ENCODE peak calls at places on chromosomes 11 and 22, in six cellular contexts. M, H, E, W, F and I are unnamed samples.

GRCh38 chr11:27699242-27699925 is 871 bp downstream of the BDNF start:
- DNase-seq in M (peak; percentile 60), H (peak; percentile 47), E (no peak), W (no peak), F (no peak), I (no peak)

GRCh38 chr22:23836692-23837495 is 1.9 kb downstream of the DERL3 start:
- DNase-seq in M (no peak), H (peak; percentile 23), E (no peak), W (no peak), F (no peak), I (no peak)

GRCh38 chr22:27386186-27386585 is 415.4 kb downstream of the MN1 start:
- DNase-seq in M (no peak), H (no peak), E (no peak), W (no peak), F (no peak), I (no peak)

GRCh38 chr11:83120328-83120727 is 36.6 kb upstream of the PCF11 start:
- DNase-seq in M (no peak), H (no peak), E (no peak), W (no peak), F (no peak), I (no peak)

GRCh38 chr11:63017306-63017974 is 1.8 kb upstream of the SLC22A8 start:
- DNase-seq in M (no peak), H (peak; percentile 89), E (no peak), W (no peak), F (no peak), I (no peak)

GRCh38 chr11:102950622-102951081 is 4.9 kb downstream of the MMP13 start:
- DNase-seq in M (no peak), H (no peak), E (no peak), W (no peak), F (no peak), I (no peak)

GRCh38 chr22:43473441-43473840 is 61.6 kb downstream of the MPPED1 start:
- DNase-seq in M (no peak), H (no peak), E (no peak), W (no peak), F (no peak), I (no peak)

GRCh38 chr11:130054966-130055365 is 14.7 kb upstream of the APLP2 start:
- DNase-seq in M (no peak), H (no peak), E (no peak), W (no peak), F (no peak), I (no peak)

GRCh38 chr11:77883775-77884174 is 62.8 kb downstream of the AAMDC start:
- DNase-seq in M (no peak), H (no peak), E (no peak), W (no peak), F (no peak), I (no peak)

GRCh38 chr22:48153726-48154125 is 1391.3 kb downstream of the TBC1D22A start:
- DNase-seq in M (no peak), H (no peak), E (no peak), W (no peak), F (no peak), I (no peak)

GRCh38 chr11:44983786-44984185 is 33.1 kb upstream of the TP53I11 start:
- DNase-seq in M (no peak), H (no peak), E (no peak), W (no peak), F (no peak), I (no peak)

GRCh38 chr11:11735586-11735985 is 106.2 kb upstream of the USP47 start:
- DNase-seq in M (no peak), H (no peak), E (no peak), W (no peak), F (no peak), I (no peak)

GRCh38 chr11:133388975-133389568 is 143.2 kb downstream of the OPCML start:
- DNase-seq in M (no peak), H (no peak), E (no peak), W (no peak), F (no peak), I (peak; percentile 19)

GRCh38 chr11:17258670-17259069 is 17.9 kb upstream of the NUCB2 start:
- DNase-seq in M (no peak), H (no peak), E (peak; percentile 35), W (no peak), F (no peak), I (no peak)

GRCh38 chr11:126339866-126340434 is 15.5 kb upstream of the ST3GAL4 start:
- DNase-seq in M (no peak), H (no peak), E (no peak), W (no peak), F (no peak), I (no peak)

GRCh38 chr11:130448416-130449068 is at the start of gene ADAMTS15:
- DNase-seq in M (peak; percentile 87), H (peak; percentile 81), E (no peak), W (peak; percentile 9), F (no peak), I (no peak)

GRCh38 chr22:50620861-50621490 is 7.0 kb downstream of the ARSA start:
- DNase-seq in M (no peak), H (no peak), E (no peak), W (peak; percentile 25), F (no peak), I (no peak)

GRCh38 chr22:40193429-40194421 is 16.0 kb downstream of the TNRC6B start:
- DNase-seq in M (peak; percentile 63), H (no peak), E (no peak), W (no peak), F (no peak), I (no peak)

GRCh38 chr11:77071077-77071476 is 4.3 kb downstream of the CAPN5 start:
- DNase-seq in M (no peak), H (no peak), E (no peak), W (no peak), F (no peak), I (no peak)

GRCh38 chr11:124762077-124762623 is at the start of gene ESAM:
- DNase-seq in M (peak; percentile 64), H (peak; percentile 85), E (peak; percentile 93), W (no peak), F (peak; percentile 84), I (peak; percentile 76)

GRCh38 chr22:47586946-47587345 is 824.5 kb downstream of the TBC1D22A start:
- DNase-seq in M (no peak), H (no peak), E (no peak), W (no peak), F (no peak), I (no peak)

GRCh38 chr11:108593910-108594434 is 404 bp upstream of the EXPH5 start:
- DNase-seq in M (no peak), H (peak; percentile 23), E (no peak), W (no peak), F (no peak), I (no peak)

GRCh38 chr11:10771457-10771856 is 20.4 kb downstream of the CTR9 start:
- DNase-seq in M (no peak), H (no peak), E (no peak), W (no peak), F (no peak), I (no peak)

GRCh38 chr11:2812371-2812991 is 73.1 kb downstream of the CDKN1C start:
- DNase-seq in M (no peak), H (no peak), E (no peak), W (no peak), F (no peak), I (no peak)

GRCh38 chr11:1367721-1368120 is 22.0 kb upstream of the BRSK2 start:
- DNase-seq in M (no peak), H (peak; percentile 9), E (no peak), W (no peak), F (no peak), I (no peak)

GRCh38 chr11:9884601-9885000 is 220.7 kb downstream of the SWAP70 start:
- DNase-seq in M (no peak), H (no peak), E (no peak), W (no peak), F (no peak), I (no peak)

GRCh38 chr11:11306855-11307254 is 46.2 kb downstream of the CSNK2A3 start:
- DNase-seq in M (no peak), H (no peak), E (no peak), W (no peak), F (no peak), I (no peak)

GRCh38 chr22:44739024-44739423 is 13.4 kb upstream of the ARHGAP8 start:
- DNase-seq in M (no peak), H (peak; percentile 17), E (no peak), W (no peak), F (no peak), I (no peak)

GRCh38 chr22:44741929-44742328 is 10.4 kb upstream of the ARHGAP8 start:
- DNase-seq in M (peak; percentile 40), H (peak; percentile 5), E (no peak), W (no peak), F (no peak), I (no peak)

GRCh38 chr22:44737414-44738346 is 14.7 kb upstream of the ARHGAP8 start:
- DNase-seq in M (peak; percentile 60), H (peak; percentile 31), E (no peak), W (no peak), F (no peak), I (no peak)

GRCh38 chr22:44738347-44738715 is 14.0 kb upstream of the ARHGAP8 start:
- DNase-seq in M (peak; percentile 54), H (no peak), E (peak; percentile 45), W (peak; percentile 22), F (no peak), I (no peak)

GRCh38 chr22:44740307-44740706 is 12.1 kb upstream of the ARHGAP8 start:
- DNase-seq in M (no peak), H (peak; percentile 7), E (no peak), W (no peak), F (no peak), I (no peak)
- TF ChIP-seq TAF1 in M (no peak), H (no peak), E (no peak), W (no peak), F (no peak), I (no peak)

GRCh38 chr11:46761807-46762206 is 42.8 kb downstream of the F2 start:
- DNase-seq in M (no peak), H (no peak), E (no peak), W (no peak), F (no peak), I (no peak)

GRCh38 chr11:46755962-46756361 is 36.9 kb downstream of the F2 start:
- DNase-seq in M (no peak), H (no peak), E (no peak), W (no peak), F (no peak), I (no peak)

GRCh38 chr11:46759196-46759595 is 40.2 kb downstream of the F2 start:
- DNase-seq in M (no peak), H (no peak), E (no peak), W (no peak), F (no peak), I (no peak)

GRCh38 chr11:46762248-46762647 is 43.2 kb downstream of the F2 start:
- DNase-seq in M (no peak), H (no peak), E (no peak), W (no peak), F (no peak), I (no peak)

GRCh38 chr11:46760429-46761128 is 41.6 kb downstream of the F2 start:
- DNase-seq in M (no peak), H (no peak), E (no peak), W (no peak), F (no peak), I (no peak)
- TF ChIP-seq TAF1 in M (no peak), H (no peak), E (no peak), W (no peak), F (no peak), I (no peak)

GRCh38 chr11:116263020-116263419 is 509.8 kb downstream of the BUD13 start:
- DNase-seq in M (no peak), H (no peak), E (no peak), W (no peak), F (no peak), I (no peak)
- TF ChIP-seq TAF1 in M (no peak), H (no peak), E (no peak), W (no peak), F (no peak), I (no peak)

GRCh38 chr11:117273550-117274289 is 17.4 kb upstream of the BACE1-AS start:
- DNase-seq in M (no peak), H (no peak), E (no peak), W (no peak), F (no peak), I (no peak)
- TF ChIP-seq TAF1 in M (no peak), H (no peak), E (no peak), W (no peak), F (no peak), I (no peak)